ENCODE peak calls at places on chromosomes 13 and 19, in nine cellular contexts. B, P, L, W, D, Z, U, C and F are unnamed samples.

GRCh38 chr19:39696418-39696817 is 7.9 kb upstream of the LGALS14 start:
- DNase-seq in C (no peak), P (no peak), U (no peak), B (no peak), D (no peak), W (no peak), Z (no peak), L (peak), F (no peak)

GRCh38 chr19:14407889-14408640 is 11.1 kb downstream of the DDX39A start:
- DNase-seq in W (no peak), Z (no peak), L (no peak), C (no peak), P (no peak), U (no peak), B (peak), D (no peak), F (no peak)

GRCh38 chr19:8145969-8146368 is 3.4 kb downstream of the FBN3 start:
- DNase-seq in B (no peak), Z (no peak), L (no peak), P (no peak), W (no peak), U (no peak), C (no peak), D (no peak), F (no peak)

GRCh38 chr19:29687244-29687896 is 22.1 kb downstream of the PLEKHF1 start:
- DNase-seq in W (no peak), Z (no peak), P (peak), C (no peak), L (peak), D (peak), U (no peak), B (peak), F (no peak)

GRCh38 chr13:61156753-61157152 is 258.9 kb downstream of the PCDH20 start:
- DNase-seq in L (no peak), W (no peak), D (no peak), P (no peak), U (no peak), C (no peak), Z (no peak), B (no peak), F (no peak)

GRCh38 chr13:44425041-44425814 is 51.6 kb downstream of the SERP2 start:
- DNase-seq in C (no peak), Z (no peak), U (no peak), W (no peak), P (peak), L (no peak), B (no peak), D (no peak), F (no peak)

GRCh38 chr13:26557393-26558073 is at the start of gene WASF3:
- DNase-seq in L (peak), P (peak), Z (peak), W (peak), C (peak), U (peak), D (peak), B (no peak), F (peak)

GRCh38 chr13:83221256-83221655 is 661.0 kb downstream of the SLITRK1 start:
- DNase-seq in L (peak), B (no peak), W (no peak), U (no peak), C (no peak), Z (no peak), D (peak), P (no peak), F (no peak)

GRCh38 chr19:17243854-17244617 is 1.7 kb downstream of the NR2F6 start:
- DNase-seq in D (peak), U (no peak), W (no peak), P (no peak), B (no peak), C (no peak), L (no peak), Z (peak), F (no peak)

GRCh38 chr19:8487137-8487851 is 15.1 kb downstream of the PRAM1 start:
- DNase-seq in Z (no peak), W (peak), D (no peak), C (peak), B (peak), U (no peak), P (no peak), L (no peak), F (no peak)

GRCh38 chr13:99655351-99656091 is 154.2 kb downstream of the TM9SF2 start:
- DNase-seq in W (peak), L (peak), U (no peak), D (peak), Z (no peak), P (peak), B (peak), C (no peak), F (no peak)

GRCh38 chr19:16952046-16952445 is 63.2 kb downstream of the F2RL3 start:
- DNase-seq in P (no peak), B (no peak), D (no peak), W (no peak), Z (no peak), C (no peak), U (no peak), L (no peak), F (peak)

GRCh38 chr13:31835932-31836331 is 96.6 kb downstream of the RXFP2 start:
- DNase-seq in D (peak), P (peak), B (no peak), L (peak), Z (no peak), U (no peak), W (no peak), C (no peak), F (no peak)

GRCh38 chr19:46579286-46579944 is 21.7 kb upstream of the CALM3 start:
- DNase-seq in W (peak), C (no peak), L (no peak), B (peak), Z (no peak), D (peak), U (no peak), P (no peak), F (no peak)

GRCh38 chr19:8505680-8506401 is 3.4 kb upstream of the PRAM1 start:
- DNase-seq in W (peak), C (peak), D (peak), U (peak), L (peak), P (peak), Z (peak), B (peak), F (no peak)

GRCh38 chr19:53849237-53849676 is 18.4 kb upstream of the MYADM start:
- DNase-seq in P (peak), L (peak), B (no peak), C (no peak), W (no peak), Z (no peak), D (no peak), U (no peak), F (no peak)

GRCh38 chr13:112532837-112533745 is 54.9 kb downstream of the TUBGCP3 start:
- DNase-seq in L (no peak), U (no peak), B (no peak), D (no peak), C (no peak), P (no peak), W (peak), Z (no peak), F (no peak)

GRCh38 chr13:20814224-20814910 is 40.6 kb upstream of the EEF1AKMT1 start:
- DNase-seq in B (no peak), Z (no peak), W (no peak), C (no peak), U (peak), D (peak), P (peak), L (peak), F (no peak)